ENCODE peak calls at places on chromosomes 3 and 15, in nine cellular contexts. Y is neural progenitor cell, F is HepG2, K is H1, X is PC-3, C is SK-N-SH, W is mesenchymal stem cell, N is MM.1S, A is astrocyte. I is an unnamed sample. For H3K36me3, the result is how much of the 10 kb centered on the place peaks cover.

GRCh38 chr3:16668776-16669545 is 63.7 kb upstream of the DAZL start:
- DNase-seq in W (no peak), X (no peak), Y (no peak), A (no peak), C (peak), K (no peak), N (no peak), F (no peak), I (no peak)

GRCh38 chr15:87944051-87944450 is 312.5 kb downstream of the NTRK3 start:
- DNase-seq in F (no peak), A (no peak), K (no peak), X (no peak), C (peak), W (no peak), Y (no peak), N (no peak), I (peak)

GRCh38 chr3:14146381-14147062 is 21.7 kb downstream of the TMEM43 start:
- DNase-seq in N (no peak), F (no peak), C (no peak), X (no peak), W (no peak), A (no peak), K (no peak), Y (no peak), I (no peak)

GRCh38 chr3:74370342-74370741 is 244.1 kb downstream of the CNTN3 start:
- DNase-seq in W (no peak), F (no peak), X (no peak), K (no peak), C (no peak), N (no peak), Y (no peak), A (no peak), I (no peak)

GRCh38 chr3:72492240-72492639 is 356.0 kb downstream of the SHQ1 start:
- DNase-seq in W (peak), C (no peak), A (peak), X (peak), F (no peak), K (no peak), Y (peak), N (no peak), I (peak)

GRCh38 chr3:156681003-156681402 is 6.6 kb downstream of the TIPARP start:
- DNase-seq in X (peak), C (peak), N (peak), A (peak), Y (peak), F (peak), W (peak), K (no peak), I (peak)

GRCh38 chr3:171192176-171192854 is 165.8 kb upstream of the SLC2A2 start:
- DNase-seq in C (no peak), F (no peak), W (peak), K (no peak), N (no peak), X (peak), Y (no peak), A (peak), I (peak)

GRCh38 chr3:9067352-9067975 is 104.2 kb upstream of the RAD18 start:
- DNase-seq in C (peak), N (peak), F (peak), A (peak), Y (peak), K (peak), X (peak), W (peak), I (peak)

GRCh38 chr3:143119009-143119914 is at the start of gene CHST2:
- DNase-seq in F (no peak), W (peak), N (peak), X (peak), C (peak), Y (peak), K (peak), A (peak), I (peak)

GRCh38 chr15:40749151-40749630 is 5.9 kb downstream of the RMDN3 start:
- DNase-seq in A (no peak), X (no peak), F (no peak), K (no peak), C (no peak), Y (no peak), N (no peak), W (no peak), I (no peak)
- H3K36me3 ChIP-seq in A (under half), X (under half), F (half or more), K (under half), C (under half), Y (under half), N (under half), W (under half), I (under half)

GRCh38 chr3:65883614-65884013 is 155.1 kb downstream of the MAGI1 start:
- DNase-seq in F (peak), K (no peak), X (peak), W (peak), A (peak), N (no peak), C (peak), Y (no peak), I (peak)
- H3K9ac ChIP-seq in F (no peak), K (no peak), X (no peak), W (peak), A (peak), N (no peak), C (no peak), Y (no peak), I (no peak)

GRCh38 chr15:39205506-39206371 is 375.1 kb upstream of the THBS1 start:
- DNase-seq in Y (no peak), X (no peak), C (no peak), F (no peak), N (no peak), K (no peak), A (no peak), W (no peak), I (no peak)

GRCh38 chr15:39200586-39200985 is 380.3 kb upstream of the THBS1 start:
- DNase-seq in N (no peak), A (no peak), K (no peak), C (no peak), W (no peak), X (no peak), Y (peak), F (no peak), I (no peak)

GRCh38 chr15:39205081-39205480 is 375.8 kb upstream of the THBS1 start:
- DNase-seq in F (no peak), A (no peak), C (no peak), N (no peak), K (no peak), X (no peak), W (no peak), Y (no peak), I (no peak)

GRCh38 chr15:39204031-39204430 is 376.8 kb upstream of the THBS1 start:
- DNase-seq in F (no peak), A (no peak), Y (no peak), C (no peak), K (no peak), W (no peak), N (no peak), X (peak), I (no peak)

DNA sequence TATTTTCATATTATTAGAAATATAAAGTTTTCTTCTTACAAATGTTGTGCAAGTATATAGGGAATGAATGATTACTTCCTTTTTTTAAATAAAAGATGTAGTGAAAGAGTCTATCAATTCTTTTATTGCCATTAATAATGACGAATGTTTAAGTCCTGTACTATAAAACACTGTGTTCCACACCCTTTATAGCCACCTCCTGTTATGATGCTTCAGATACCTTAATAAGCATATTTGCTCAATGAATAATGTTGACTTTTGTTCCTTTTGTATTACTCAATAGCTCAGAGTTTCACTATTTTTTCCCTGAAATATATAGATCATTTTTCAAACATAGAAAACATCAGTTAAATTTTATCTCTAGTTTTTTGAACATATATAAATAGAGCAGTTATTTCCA is 378.2 kb upstream of the THBS1 start:
- DNase-seq in C (no peak), Y (no peak), X (peak), F (peak), W (no peak), K (no peak), N (no peak), A (no peak), I (peak)
- H2AFZ ChIP-seq in C (no peak), Y (no peak), X (no peak), F (no peak), W (no peak), K (no peak), N (no peak), A (no peak), I (no peak)

GRCh38 chr3:30693470-30694120 is 87.2 kb downstream of the TGFBR2 start:
- DNase-seq in N (peak), K (no peak), A (peak), W (peak), C (peak), F (peak), Y (peak), X (peak), I (peak)

GRCh38 chr3:30695302-30696061 is 89.1 kb downstream of the TGFBR2 start:
- DNase-seq in X (no peak), Y (no peak), A (no peak), N (no peak), F (no peak), W (no peak), C (no peak), K (no peak), I (no peak)

GRCh38 chr3:30696403-30696819 is 90.0 kb downstream of the TGFBR2 start:
- DNase-seq in N (no peak), C (no peak), Y (no peak), F (no peak), A (no peak), W (no peak), K (no peak), X (no peak), I (peak)

GRCh38 chr3:30694148-30694547 is 87.7 kb downstream of the TGFBR2 start:
- DNase-seq in X (no peak), F (no peak), Y (no peak), C (no peak), K (no peak), N (no peak), W (no peak), A (no peak), I (no peak)

GRCh38 chr3:30694668-30695067 is 88.3 kb downstream of the TGFBR2 start:
- DNase-seq in Y (no peak), W (no peak), K (no peak), A (no peak), C (no peak), N (no peak), F (no peak), X (no peak), I (no peak)
- H3K36me3 ChIP-seq in Y (under half), W (under half), K (under half), A (under half), C (under half), N (under half), F (half or more), X (under half), I (under half)

DNA sequence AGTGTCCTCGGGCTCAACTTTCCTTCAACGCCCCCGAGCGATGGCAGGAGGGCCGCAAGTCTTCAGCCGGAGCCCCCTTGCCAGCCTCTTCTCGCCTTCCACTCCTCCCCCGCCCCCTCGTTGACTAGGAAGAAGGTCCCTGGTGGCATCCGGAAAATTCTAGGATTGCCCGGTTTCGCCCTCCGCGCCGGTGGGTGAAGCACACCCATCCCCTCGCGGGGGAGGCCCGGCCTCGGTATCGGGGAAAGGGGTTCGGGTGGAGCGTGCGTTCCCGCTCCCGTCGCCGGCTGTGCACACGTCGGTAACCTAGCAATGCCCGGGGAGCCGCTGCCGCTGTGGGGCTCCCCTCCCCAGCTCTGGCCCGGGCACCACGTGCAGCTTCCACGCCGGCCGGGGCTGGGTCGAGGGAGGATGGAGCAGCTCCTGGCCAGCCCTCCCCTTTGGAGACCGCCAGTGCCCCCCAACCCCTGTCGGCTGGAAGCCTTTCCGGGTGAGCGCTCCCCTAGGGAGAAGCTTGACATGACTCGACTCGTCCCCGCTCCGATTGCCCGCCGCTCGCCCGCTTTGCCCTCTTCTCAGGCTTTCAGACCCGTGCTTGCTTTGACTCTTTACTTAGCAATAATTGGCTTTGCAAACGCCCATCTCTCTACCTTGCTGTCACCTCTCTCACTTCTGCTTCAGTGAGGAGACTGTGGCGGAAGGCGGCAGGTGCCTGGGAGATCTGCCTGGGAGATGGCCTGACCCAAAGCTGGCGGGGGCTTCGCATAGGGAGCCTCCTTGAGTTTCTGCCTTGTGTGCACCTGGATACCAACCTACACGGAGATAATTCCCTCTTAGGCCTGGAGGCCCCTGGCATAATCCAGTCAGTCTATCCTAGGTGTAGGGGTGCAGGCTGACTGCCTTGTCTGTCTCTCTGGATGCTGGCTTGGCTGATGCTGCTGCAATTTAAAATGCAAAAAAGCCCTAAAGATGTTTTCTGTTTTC is 1.4 kb downstream of the CACNA1D start:
- DNase-seq in N (no peak), Y (peak), X (no peak), A (no peak), K (peak), F (no peak), W (no peak), C (peak), I (no peak)
- H3K9ac ChIP-seq in N (no peak), Y (no peak), X (no peak), A (no peak), K (peak), F (no peak), W (peak), C (no peak), I (no peak)

DNA sequence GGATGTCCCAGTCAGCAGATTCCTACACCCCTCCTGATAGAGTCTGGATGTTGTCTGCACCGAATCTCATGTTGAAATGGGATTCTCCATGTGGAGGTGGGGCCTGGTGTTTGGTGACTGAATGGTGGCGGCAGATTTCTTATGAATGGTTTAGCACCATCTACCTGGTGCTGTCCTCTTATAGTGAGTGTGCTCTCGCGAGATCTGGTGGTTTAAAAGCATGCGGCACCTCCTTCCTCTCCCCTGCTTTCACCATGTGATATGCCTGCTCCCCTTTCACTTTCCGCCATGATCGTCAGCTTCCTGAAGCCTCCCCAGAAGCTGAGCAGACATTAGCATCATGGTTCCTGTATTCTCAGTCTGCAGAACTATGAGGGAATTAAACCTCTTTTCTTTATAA is 135.2 kb upstream of the SLC6A11 start:
- DNase-seq in Y (no peak), N (no peak), F (no peak), K (no peak), W (no peak), C (no peak), X (no peak), A (no peak), I (no peak)
- H2AFZ ChIP-seq in Y (no peak), N (no peak), F (no peak), K (no peak), W (no peak), C (no peak), X (no peak), A (no peak), I (no peak)

I was measured in fibroblast of lung.